ENCODE peak calls at places on chromosomes 16 and 17, in four cellular contexts. C is transverse colon, H is K562, G is endodermal cell. S is an unnamed sample.

GRCh38 chr17:8365143-8365542 is 11.4 kb downstream of the KRABD2 start:
- DNase-seq in C (no peak), H (no peak), G (no peak), S (no peak)

GRCh38 chr17:7329360-7330098 is 394 bp upstream of the NEURL4 start:
- DNase-seq in C (peak; percentile 99), H (peak; percentile 93), G (peak; percentile 100), S (peak; percentile 95)

GRCh38 chr16:23026777-23027362 is 122.4 kb downstream of the USP31 start:
- DNase-seq in C (no peak), H (no peak), G (peak; percentile 88), S (peak; percentile 74)

GRCh38 chr16:52713740-52714139 is 166.8 kb upstream of the TOX3 start:
- DNase-seq in C (no peak), H (no peak), G (no peak), S (no peak)

GRCh38 chr16:75385507-75386152 is 47.7 kb downstream of the CFDP1 start:
- DNase-seq in C (no peak), H (peak; percentile 39), G (no peak), S (no peak)

GRCh38 chr16:85326794-85327181 is 214.5 kb upstream of the CIBAR2 start:
- DNase-seq in C (no peak), H (no peak), G (peak; percentile 64), S (no peak)

GRCh38 chr16:79164378-79164720 is 436.2 kb downstream of the MAF start:
- DNase-seq in C (no peak), H (no peak), G (no peak), S (peak; percentile 21)

GRCh38 chr16:85448557-85449194 is 164.4 kb upstream of the GSE1 start:
- DNase-seq in C (peak; percentile 71), H (no peak), G (no peak), S (no peak)

GRCh38 chr16:54647731-54648221 is 282.9 kb upstream of the IRX5 start:
- DNase-seq in C (no peak), H (no peak), G (no peak), S (no peak)

GRCh38 chr17:59848778-59849177 is 44.0 kb downstream of the TUBD1 start:
- DNase-seq in C (peak; percentile 81), H (no peak), G (no peak), S (no peak)

GRCh38 chr17:9183297-9183696 is 162.0 kb downstream of the NTN1 start:
- DNase-seq in C (no peak), H (no peak), G (no peak), S (no peak)

GRCh38 chr17:45021607-45022287 is 29.7 kb downstream of the DCAKD start:
- DNase-seq in C (peak; percentile 72), H (peak; percentile 89), G (peak; percentile 92), S (peak; percentile 80)

GRCh38 chr16:55035037-55035436 is 104.4 kb downstream of the IRX5 start:
- DNase-seq in C (no peak), H (peak; percentile 63), G (peak; percentile 92), S (peak; percentile 76)

GRCh38 chr17:54353789-54354525 is 531.2 kb downstream of the KIF2B start:
- DNase-seq in C (no peak), H (no peak), G (no peak), S (no peak)

GRCh38 chr17:4710693-4711634 is 532 bp downstream of the ARRB2 start:
- DNase-seq in C (peak; percentile 39), H (no peak), G (no peak), S (no peak)

GRCh38 chr16:49487746-49488145 is 114.1 kb downstream of the C16orf78 start:
- DNase-seq in C (peak; percentile 6), H (no peak), G (no peak), S (no peak)

GRCh38 chr17:8121531-8122390 is 2.1 kb downstream of the HES7 start:
- DNase-seq in C (peak; percentile 67), H (peak; percentile 59), G (peak; percentile 96), S (peak; percentile 84)

GRCh38 chr16:25874196-25874595 is 182.4 kb downstream of the HS3ST4 start:
- DNase-seq in C (no peak), H (no peak), G (no peak), S (no peak)

GRCh38 chr17:42409467-42410351 is 13.3 kb downstream of the CAVIN1 start:
- DNase-seq in C (peak; percentile 49), H (no peak), G (peak; percentile 38), S (no peak)

GRCh38 chr16:54285414-54286066 is 1.0 kb downstream of the IRX3 start:
- DNase-seq in C (no peak), H (no peak), G (peak; percentile 73), S (peak; percentile 49)

GRCh38 chr16:64339052-64339770 is 782.7 kb downstream of the CDH11 start:
- DNase-seq in C (no peak), H (no peak), G (no peak), S (no peak)

GRCh38 chr16:22314661-22315626 is 17.7 kb downstream of the POLR3E start:
- DNase-seq in C (no peak), H (no peak), G (peak; percentile 41), S (no peak)

GRCh38 chr17:63082273-63082861 is 116.3 kb downstream of the TANC2 start:
- DNase-seq in C (no peak), H (no peak), G (no peak), S (no peak)

GRCh38 chr16:2753523-2754020 is 1.1 kb downstream of the SRRM2 start:
- DNase-seq in C (no peak), H (no peak), G (no peak), S (no peak)

GRCh38 chr17:39629894-39630293 is 3.1 kb downstream of the PPP1R1B start:
- DNase-seq in C (peak; percentile 22), H (no peak), G (no peak), S (no peak)

GRCh38 chr17:63082952-63083351 is 116.9 kb downstream of the TANC2 start:
- DNase-seq in C (no peak), H (no peak), G (no peak), S (no peak)

GRCh38 chr16:63361032-63361624 is 1324.9 kb upstream of the CDH8 start:
- DNase-seq in C (no peak), H (peak; percentile 23), G (peak; percentile 52), S (peak; percentile 12)

GRCh38 chr16:30957456-30958163 is at the start of gene SETD1A:
- DNase-seq in C (peak; percentile 98), H (peak; percentile 77), G (peak; percentile 96), S (peak; percentile 98)

GRCh38 chr17:80859004-80859941 is 132.4 kb upstream of the CHMP6 start:
- DNase-seq in C (peak; percentile 61), H (no peak), G (peak; percentile 80), S (no peak)
- TF ChIP-seq CTCF in C (no peak), H (no peak), G (peak; percentile 27), S (no peak)

DNA sequence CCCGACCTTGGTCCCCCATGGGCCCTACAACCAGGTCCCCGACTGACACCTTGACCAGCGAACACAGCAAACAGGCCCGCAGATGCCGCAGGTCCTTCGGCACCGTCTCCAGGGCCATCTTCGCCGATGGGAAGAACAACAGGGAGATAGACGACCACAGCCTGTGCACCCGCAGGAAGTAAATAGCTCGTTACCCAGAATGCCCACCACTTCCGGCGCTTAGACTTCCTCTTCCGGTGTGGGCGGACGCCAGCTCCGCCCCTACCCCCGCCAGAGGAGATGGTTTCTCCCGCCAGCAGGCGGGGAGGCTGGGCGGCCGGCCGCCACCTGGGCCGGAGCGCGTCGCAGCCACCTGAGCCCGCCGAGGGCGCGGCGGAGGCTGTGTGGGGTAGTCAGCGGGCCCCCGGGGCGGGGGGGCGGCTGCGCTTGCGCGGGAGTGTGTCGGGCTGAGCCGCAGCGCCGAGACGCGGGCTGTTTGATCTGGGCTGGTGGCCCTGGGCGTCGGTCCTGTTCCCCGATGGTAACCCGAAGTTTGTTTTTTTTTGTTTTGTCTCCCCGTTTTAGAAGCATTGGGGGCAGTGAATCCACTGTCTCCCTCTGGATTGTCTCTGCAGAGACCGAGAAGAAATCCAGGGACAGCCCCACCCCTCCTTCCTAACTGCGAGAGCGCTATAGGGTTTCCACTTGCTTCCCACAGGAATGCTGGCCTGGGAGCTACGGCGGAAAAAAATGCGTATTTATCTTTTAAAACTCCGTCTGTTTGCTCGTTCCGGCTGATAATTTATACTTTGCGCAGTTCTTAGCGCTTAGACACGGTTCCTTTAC is at the start of gene SUPT4H1:
- DNase-seq in C (peak; percentile 93), H (peak; percentile 97), G (peak; percentile 99), S (peak; percentile 87)
- TF ChIP-seq CTCF in C (no peak), H (peak; percentile 15), G (peak; percentile 20), S (no peak)

GRCh38 chr17:56777859-56778258 is 55.9 kb downstream of the C17orf67 start:
- DNase-seq in C (no peak), H (no peak), G (no peak), S (no peak)

GRCh38 chr17:56778898-56779297 is 54.8 kb downstream of the C17orf67 start:
- DNase-seq in C (no peak), H (no peak), G (no peak), S (no peak)

GRCh38 chr17:56779306-56779705 is 54.4 kb downstream of the C17orf67 start:
- DNase-seq in C (no peak), H (no peak), G (peak; percentile 36), S (no peak)

GRCh38 chr17:56781944-56782737 is 51.6 kb downstream of the C17orf67 start:
- DNase-seq in C (no peak), H (no peak), G (no peak), S (no peak)

GRCh38 chr17:56779898-56780777 is 53.6 kb downstream of the C17orf67 start:
- DNase-seq in C (peak; percentile 82), H (peak; percentile 90), G (peak; percentile 97), S (peak; percentile 88)
- TF ChIP-seq CTCF in C (peak; percentile 99), H (peak; percentile 95), G (peak; percentile 99), S (peak; percentile 99)

GRCh38 chr16:117381-118365 is 20.8 kb downstream of the NPRL3 start:
- DNase-seq in C (peak; percentile 81), H (peak; percentile 73), G (peak; percentile 93), S (peak; percentile 76)
- TF ChIP-seq CTCF in C (peak; percentile 68), H (peak; percentile 57), G (peak; percentile 92), S (peak; percentile 65)

DNA sequence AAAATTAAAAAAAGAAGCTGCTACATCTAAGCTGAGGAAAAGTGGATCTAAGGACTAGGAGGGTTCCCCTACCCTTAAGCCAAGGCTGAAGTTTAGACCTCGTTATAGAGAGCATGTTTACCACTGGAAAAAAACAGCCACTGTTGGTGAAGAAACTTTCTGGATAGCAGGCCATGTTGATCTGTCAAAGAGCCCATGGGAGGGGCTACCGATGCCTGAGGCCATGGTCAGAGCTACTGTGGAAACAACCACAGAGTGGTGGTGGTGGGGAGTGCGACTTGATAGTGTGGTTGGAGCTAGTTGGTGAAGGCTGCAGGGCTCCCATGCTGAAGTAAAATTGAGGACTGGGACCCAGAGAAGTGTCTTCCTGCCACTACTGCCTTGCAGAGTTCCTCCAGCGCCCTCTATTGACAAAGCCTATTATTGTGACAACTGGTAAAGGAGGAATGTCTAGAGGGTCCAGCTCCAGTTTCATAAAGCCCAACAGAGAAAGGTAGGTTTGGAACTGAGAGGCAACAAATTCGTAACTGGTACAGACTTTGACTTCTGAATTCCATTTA is 12.7 kb upstream of the FAM20A start:
- DNase-seq in C (no peak), H (peak; percentile 34), G (peak; percentile 90), S (peak; percentile 32)
- TF ChIP-seq CTCF in C (peak; percentile 42), H (peak; percentile 86), G (peak; percentile 82), S (peak; percentile 50)

GRCh38 chr16:77784441-77785356 is 3.7 kb upstream of the VAT1L start:
- DNase-seq in C (no peak), H (peak; percentile 15), G (no peak), S (no peak)
- TF ChIP-seq CTCF in C (peak; percentile 35), H (peak; percentile 19), G (peak; percentile 64), S (peak; percentile 11)

DNA sequence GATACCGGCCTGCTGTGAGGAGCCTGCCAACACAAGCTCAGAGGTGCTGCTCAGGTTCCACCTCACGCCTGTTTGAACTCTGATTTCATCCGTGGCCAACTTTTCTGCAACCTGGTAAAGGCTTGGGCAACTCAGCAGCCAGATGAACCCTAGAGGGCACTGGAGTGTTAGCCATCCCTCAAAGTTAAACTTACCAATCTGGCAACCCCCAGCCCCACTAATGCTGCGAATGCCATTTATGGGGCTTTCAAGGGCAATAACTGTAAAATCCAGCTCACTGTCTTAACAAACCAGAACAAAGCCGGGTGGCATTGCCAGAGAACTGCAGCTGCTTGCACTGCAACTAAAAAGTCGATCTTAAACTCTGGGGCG is 105.5 kb downstream of the AXIN2 start:
- DNase-seq in C (peak; percentile 35), H (no peak), G (peak; percentile 83), S (peak; percentile 21)
- TF ChIP-seq CTCF in C (peak; percentile 23), H (no peak), G (peak; percentile 72), S (peak; percentile 20)